ENCODE peak calls at places on chromosomes 7 and 10, in five cellular contexts. S is A172, J is activated T-helper 1 cell treated with Interleukin-2 at 50 U/mL for 16 hours, E is T-cell, B is posterior cingulate gyrus. H is an unnamed sample.

GRCh38 chr7:2525161-2525930 is 5.8 kb downstream of the LFNG start:
- DNase-seq in S (no peak), E (no peak), J (no peak), B (no peak), H (peak)

GRCh38 chr10:120738658-120739057 is 112.5 kb upstream of the WDR11 start:
- DNase-seq in B (no peak), E (no peak), S (no peak), J (no peak), H (no peak)

GRCh38 chr10:8137272-8137680 is 82.8 kb downstream of the GATA3 start:
- DNase-seq in S (no peak), E (peak), J (no peak), B (no peak), H (no peak)

GRCh38 chr10:48509974-48510692 is 94.7 kb downstream of the ARHGAP22 start:
- DNase-seq in S (no peak), J (no peak), E (no peak), B (no peak), H (no peak)

GRCh38 chr7:113752289-113752688 is 166.5 kb downstream of the PPP1R3A start:
- DNase-seq in S (no peak), E (no peak), J (no peak), B (no peak), H (no peak)

GRCh38 chr7:24346129-24346528 is 62.1 kb downstream of the NPY start:
- DNase-seq in J (no peak), B (no peak), S (peak), E (no peak), H (no peak)

GRCh38 chr10:75959209-75959608 is 527.8 kb downstream of the LRMDA start:
- DNase-seq in S (peak), J (no peak), E (no peak), B (no peak), H (no peak)

GRCh38 chr10:20890491-20891337 is 6.4 kb downstream of the NEBL start:
- DNase-seq in S (peak), E (no peak), J (no peak), B (no peak), H (no peak)

GRCh38 chr7:116772423-116772852 is 89.9 kb upstream of the CAPZA2 start:
- DNase-seq in E (no peak), S (peak), B (no peak), J (no peak), H (no peak)

GRCh38 chr10:103910442-103911000 is 7.5 kb downstream of the STN1 start:
- DNase-seq in E (no peak), B (no peak), S (no peak), J (no peak), H (no peak)

GRCh38 chr10:59320370-59320769 is 42.0 kb downstream of the FAM13C start:
- DNase-seq in B (no peak), E (no peak), J (no peak), S (no peak), H (no peak)

GRCh38 chr7:38451840-38452239 is 178.4 kb upstream of the TARP start:
- DNase-seq in E (no peak), J (no peak), S (peak), B (no peak), H (no peak)

GRCh38 chr7:33841658-33842057 is 63.7 kb upstream of the BMPER start:
- DNase-seq in S (peak), B (no peak), E (no peak), J (no peak), H (no peak)

GRCh38 chr10:31401287-31401686 is 82.3 kb downstream of the ZEB1 start:
- DNase-seq in B (no peak), S (no peak), J (no peak), E (no peak), H (no peak)

GRCh38 chr10:122113161-122113944 is 124.4 kb downstream of the TACC2 start:
- DNase-seq in E (no peak), B (no peak), J (no peak), S (peak), H (peak)

GRCh38 chr10:63644398-63645142 is 123.4 kb downstream of the REEP3 start:
- DNase-seq in B (no peak), E (no peak), S (no peak), J (no peak), H (no peak)

GRCh38 chr10:64093946-64094560 is 572.9 kb downstream of the REEP3 start:
- DNase-seq in E (no peak), J (no peak), B (no peak), S (no peak), H (no peak)

H was measured in upper lobe of left lung.